ENCODE peak calls at places on chromosomes 4 and X, in ten cellular contexts. One of them, this sample, is unnamed.

GRCh38 chrX:153486163-153486562 is 8.6 kb upstream of the BGN start:
- DNase-seq in fibroblast of villous mesenchyme: no peak
- DNase-seq in lung: no peak
- DNase-seq in IMR-90: no peak
- DNase-seq in CD4-positive, CD25-positive, alpha-beta regulatory T cell: no peak
- DNase-seq in colonic mucosa: no peak
- DNase-seq in upper lobe of right lung: no peak
- DNase-seq in body of pancreas: no peak
- DNase-seq in NT2/D1: no peak
- DNase-seq in psoas muscle: no peak
- DNase-seq in this sample: no peak

GRCh38 chrX:41265615-41266014 is 68.3 kb upstream of the DDX3X start:
- DNase-seq in IMR-90: peak; percentile 69
- DNase-seq in psoas muscle: peak; percentile 61
- DNase-seq in NT2/D1: no peak
- DNase-seq in body of pancreas: no peak
- DNase-seq in colonic mucosa: no peak
- DNase-seq in upper lobe of right lung: no peak
- DNase-seq in CD4-positive, CD25-positive, alpha-beta regulatory T cell: peak; percentile 57
- DNase-seq in fibroblast of villous mesenchyme: peak; percentile 88
- DNase-seq in lung: no peak
- DNase-seq in this sample: no peak

GRCh38 chr4:6727081-6727942 is 11.3 kb downstream of the BLOC1S4 start:
- DNase-seq in colonic mucosa: no peak
- DNase-seq in fibroblast of villous mesenchyme: peak; percentile 46
- DNase-seq in body of pancreas: no peak
- DNase-seq in upper lobe of right lung: no peak
- DNase-seq in lung: no peak
- DNase-seq in psoas muscle: no peak
- DNase-seq in NT2/D1: no peak
- DNase-seq in CD4-positive, CD25-positive, alpha-beta regulatory T cell: no peak
- DNase-seq in IMR-90: no peak
- DNase-seq in this sample: no peak

GRCh38 chr4:186651624-186652023 is 72.0 kb downstream of the FAT1 start:
- DNase-seq in body of pancreas: peak; percentile 94
- DNase-seq in fibroblast of villous mesenchyme: no peak
- DNase-seq in colonic mucosa: no peak
- DNase-seq in IMR-90: no peak
- DNase-seq in psoas muscle: peak; percentile 44
- DNase-seq in CD4-positive, CD25-positive, alpha-beta regulatory T cell: no peak
- DNase-seq in NT2/D1: no peak
- DNase-seq in lung: no peak
- DNase-seq in upper lobe of right lung: no peak
- DNase-seq in this sample: peak; percentile 52

GRCh38 chrX:101191217-101191750 is 28.3 kb upstream of the DRP2 start:
- DNase-seq in lung: no peak
- DNase-seq in colonic mucosa: no peak
- DNase-seq in upper lobe of right lung: peak; percentile 44
- DNase-seq in fibroblast of villous mesenchyme: no peak
- DNase-seq in body of pancreas: peak; percentile 10
- DNase-seq in CD4-positive, CD25-positive, alpha-beta regulatory T cell: no peak
- DNase-seq in NT2/D1: no peak
- DNase-seq in IMR-90: no peak
- DNase-seq in psoas muscle: no peak
- DNase-seq in this sample: peak; percentile 3

GRCh38 chr4:125115941-125116340 is 198.8 kb upstream of the FAT4 start:
- DNase-seq in psoas muscle: no peak
- DNase-seq in upper lobe of right lung: no peak
- DNase-seq in fibroblast of villous mesenchyme: peak; percentile 56
- DNase-seq in colonic mucosa: no peak
- DNase-seq in NT2/D1: no peak
- DNase-seq in lung: no peak
- DNase-seq in IMR-90: peak; percentile 94
- DNase-seq in CD4-positive, CD25-positive, alpha-beta regulatory T cell: no peak
- DNase-seq in body of pancreas: no peak
- DNase-seq in this sample: peak; percentile 84

GRCh38 chrX:23554304-23554703 is 113.0 kb upstream of the PRDX4 start:
- DNase-seq in IMR-90: peak; percentile 50
- DNase-seq in psoas muscle: no peak
- DNase-seq in fibroblast of villous mesenchyme: peak; percentile 38
- DNase-seq in NT2/D1: peak; percentile 11
- DNase-seq in CD4-positive, CD25-positive, alpha-beta regulatory T cell: no peak
- DNase-seq in upper lobe of right lung: no peak
- DNase-seq in lung: no peak
- DNase-seq in colonic mucosa: no peak
- DNase-seq in body of pancreas: no peak
- DNase-seq in this sample: peak; percentile 52

GRCh38 chr4:9943761-9944160 is 77.5 kb downstream of the SLC2A9 start:
- DNase-seq in upper lobe of right lung: no peak
- DNase-seq in lung: no peak
- DNase-seq in CD4-positive, CD25-positive, alpha-beta regulatory T cell: no peak
- DNase-seq in NT2/D1: no peak
- DNase-seq in psoas muscle: no peak
- DNase-seq in IMR-90: no peak
- DNase-seq in colonic mucosa: no peak
- DNase-seq in body of pancreas: no peak
- DNase-seq in fibroblast of villous mesenchyme: no peak
- DNase-seq in this sample: no peak

GRCh38 chrX:73979551-73980131 is 324.3 kb upstream of the ZCCHC13 start:
- DNase-seq in psoas muscle: no peak
- DNase-seq in upper lobe of right lung: no peak
- DNase-seq in IMR-90: no peak
- DNase-seq in CD4-positive, CD25-positive, alpha-beta regulatory T cell: no peak
- DNase-seq in colonic mucosa: no peak
- DNase-seq in NT2/D1: no peak
- DNase-seq in body of pancreas: no peak
- DNase-seq in fibroblast of villous mesenchyme: no peak
- DNase-seq in lung: no peak
- DNase-seq in this sample: no peak

DNA sequence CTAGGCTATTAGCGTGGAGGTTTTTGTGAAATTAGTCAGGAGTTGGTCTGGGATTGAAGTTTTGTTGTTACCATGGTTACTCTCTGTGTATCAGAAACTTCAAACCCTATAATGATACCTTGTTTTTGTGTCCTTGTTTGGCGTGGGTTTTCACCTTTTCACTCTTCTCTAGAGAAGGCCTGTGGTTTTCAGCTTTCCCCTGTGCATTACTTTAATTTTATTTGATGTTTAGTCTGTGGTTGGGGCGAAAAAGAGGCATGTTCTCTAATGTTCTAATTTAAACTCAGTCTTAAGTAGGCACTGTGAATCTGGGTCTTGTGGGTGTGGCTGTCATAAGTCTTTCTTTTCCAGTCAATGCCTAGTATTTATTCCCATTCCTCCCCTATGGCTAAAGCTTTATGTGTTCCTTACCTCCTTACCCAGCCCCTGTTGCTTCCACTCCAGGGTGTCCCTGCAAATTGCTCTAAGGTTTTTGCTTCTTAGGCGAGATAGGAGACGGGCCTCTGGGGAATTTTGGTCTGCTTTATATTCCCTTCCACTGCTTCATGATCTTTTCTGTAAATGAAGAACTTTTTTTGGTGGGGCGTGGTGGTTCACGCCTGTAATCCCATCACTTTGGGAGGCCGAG is 326.3 kb upstream of the ZCCHC13 start:
- DNase-seq in psoas muscle: no peak
- DNase-seq in CD4-positive, CD25-positive, alpha-beta regulatory T cell: peak; percentile 68
- DNase-seq in IMR-90: no peak
- DNase-seq in colonic mucosa: no peak
- DNase-seq in lung: no peak
- DNase-seq in body of pancreas: no peak
- DNase-seq in fibroblast of villous mesenchyme: no peak
- DNase-seq in upper lobe of right lung: no peak
- DNase-seq in NT2/D1: no peak
- DNase-seq in this sample: no peak
- H3K4me3 ChIP-seq in psoas muscle: no peak overlapping the region
- H3K4me3 ChIP-seq in CD4-positive, CD25-positive, alpha-beta regulatory T cell: peak overlapping the region; percentile 37
- H3K4me3 ChIP-seq in IMR-90: no peak overlapping the region
- H3K4me3 ChIP-seq in colonic mucosa: no peak overlapping the region
- H3K4me3 ChIP-seq in lung: no peak overlapping the region
- H3K4me3 ChIP-seq in body of pancreas: no peak overlapping the region
- H3K4me3 ChIP-seq in fibroblast of villous mesenchyme: no peak overlapping the region
- H3K4me3 ChIP-seq in upper lobe of right lung: no peak overlapping the region
- H3K4me3 ChIP-seq in NT2/D1: no peak overlapping the region
- H3K4me3 ChIP-seq in this sample: no peak overlapping the region

GRCh38 chr4:704971-705277 is 708 bp upstream of the PCGF3 start:
- DNase-seq in lung: no peak
- DNase-seq in body of pancreas: no peak
- DNase-seq in fibroblast of villous mesenchyme: no peak
- DNase-seq in upper lobe of right lung: no peak
- DNase-seq in IMR-90: no peak
- DNase-seq in colonic mucosa: no peak
- DNase-seq in CD4-positive, CD25-positive, alpha-beta regulatory T cell: no peak
- DNase-seq in psoas muscle: no peak
- DNase-seq in NT2/D1: no peak
- DNase-seq in this sample: no peak

GRCh38 chr4:703336-704197 is 2.1 kb upstream of the PCGF3 start:
- DNase-seq in lung: no peak
- DNase-seq in fibroblast of villous mesenchyme: no peak
- DNase-seq in psoas muscle: peak; percentile 51
- DNase-seq in body of pancreas: no peak
- DNase-seq in colonic mucosa: no peak
- DNase-seq in CD4-positive, CD25-positive, alpha-beta regulatory T cell: no peak
- DNase-seq in NT2/D1: no peak
- DNase-seq in upper lobe of right lung: no peak
- DNase-seq in IMR-90: no peak
- DNase-seq in this sample: no peak

GRCh38 chr4:702618-703048 is 3.0 kb upstream of the PCGF3 start:
- DNase-seq in colonic mucosa: no peak
- DNase-seq in psoas muscle: peak; percentile 46
- DNase-seq in NT2/D1: no peak
- DNase-seq in fibroblast of villous mesenchyme: no peak
- DNase-seq in CD4-positive, CD25-positive, alpha-beta regulatory T cell: no peak
- DNase-seq in body of pancreas: no peak
- DNase-seq in lung: no peak
- DNase-seq in IMR-90: no peak
- DNase-seq in upper lobe of right lung: no peak
- DNase-seq in this sample: no peak

GRCh38 chr4:705278-706082 is at the start of gene PCGF3:
- DNase-seq in IMR-90: peak; percentile 92
- DNase-seq in colonic mucosa: peak; percentile 98
- DNase-seq in body of pancreas: peak; percentile 97
- DNase-seq in NT2/D1: peak; percentile 87
- DNase-seq in CD4-positive, CD25-positive, alpha-beta regulatory T cell: peak; percentile 93
- DNase-seq in fibroblast of villous mesenchyme: peak; percentile 96
- DNase-seq in upper lobe of right lung: peak; percentile 99
- DNase-seq in psoas muscle: peak; percentile 99
- DNase-seq in lung: peak; percentile 97
- DNase-seq in this sample: peak; percentile 97

DNA sequence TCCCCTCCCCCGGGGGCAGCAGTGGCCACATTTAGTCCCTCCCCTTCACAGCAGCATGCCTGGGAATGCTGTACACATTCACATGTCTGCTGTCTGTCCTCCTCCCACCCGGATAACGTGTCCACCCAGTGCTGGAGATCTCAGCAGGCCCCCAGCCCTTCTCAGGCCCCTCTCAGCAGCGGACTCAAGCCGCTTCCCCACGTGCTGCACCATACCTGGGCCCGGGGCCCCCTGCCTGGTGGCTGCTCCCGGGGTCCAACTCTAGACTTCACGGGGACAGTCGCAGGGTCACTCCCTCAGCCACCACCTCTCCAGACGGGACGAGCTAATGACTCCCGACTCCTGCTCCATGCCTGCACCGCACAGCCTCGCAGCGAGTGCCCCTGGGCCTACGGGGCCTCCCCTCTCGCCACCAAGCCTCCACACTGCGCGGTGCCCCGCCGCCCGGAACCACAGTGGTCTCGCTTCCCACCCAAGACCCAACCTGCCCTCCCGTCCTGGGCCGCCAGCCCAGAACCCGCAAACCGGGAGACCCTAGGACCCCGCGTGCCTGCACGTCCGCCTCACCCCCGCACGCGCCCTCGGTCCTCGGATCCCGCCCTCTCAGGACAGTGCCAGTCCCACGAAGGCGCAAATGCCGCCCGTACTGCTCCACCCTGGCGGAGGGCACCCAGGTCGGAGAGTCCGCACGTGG is 1.3 kb upstream of the PCGF3 start:
- DNase-seq in NT2/D1: no peak
- DNase-seq in colonic mucosa: no peak
- DNase-seq in IMR-90: no peak
- DNase-seq in upper lobe of right lung: no peak
- DNase-seq in CD4-positive, CD25-positive, alpha-beta regulatory T cell: no peak
- DNase-seq in lung: no peak
- DNase-seq in body of pancreas: no peak
- DNase-seq in psoas muscle: no peak
- DNase-seq in fibroblast of villous mesenchyme: no peak
- DNase-seq in this sample: no peak
- H3K4me3 ChIP-seq in NT2/D1: no peak overlapping the region
- H3K4me3 ChIP-seq in colonic mucosa: no peak overlapping the region
- H3K4me3 ChIP-seq in IMR-90: no peak overlapping the region
- H3K4me3 ChIP-seq in upper lobe of right lung: no peak overlapping the region
- H3K4me3 ChIP-seq in CD4-positive, CD25-positive, alpha-beta regulatory T cell: no peak overlapping the region
- H3K4me3 ChIP-seq in lung: no peak overlapping the region
- H3K4me3 ChIP-seq in body of pancreas: no peak overlapping the region
- H3K4me3 ChIP-seq in psoas muscle: no peak overlapping the region
- H3K4me3 ChIP-seq in fibroblast of villous mesenchyme: no peak overlapping the region
- H3K4me3 ChIP-seq in this sample: no peak overlapping the region

GRCh38 chrX:151792505-151792904 is 58.0 kb downstream of the CNGA2 start:
- DNase-seq in fibroblast of villous mesenchyme: no peak
- DNase-seq in psoas muscle: no peak
- DNase-seq in NT2/D1: no peak
- DNase-seq in IMR-90: no peak
- DNase-seq in CD4-positive, CD25-positive, alpha-beta regulatory T cell: no peak
- DNase-seq in upper lobe of right lung: no peak
- DNase-seq in lung: no peak
- DNase-seq in colonic mucosa: no peak
- DNase-seq in body of pancreas: no peak
- DNase-seq in this sample: no peak

GRCh38 chrX:151791961-151792360 is 57.4 kb downstream of the CNGA2 start:
- DNase-seq in upper lobe of right lung: no peak
- DNase-seq in colonic mucosa: no peak
- DNase-seq in CD4-positive, CD25-positive, alpha-beta regulatory T cell: no peak
- DNase-seq in IMR-90: no peak
- DNase-seq in body of pancreas: no peak
- DNase-seq in psoas muscle: no peak
- DNase-seq in fibroblast of villous mesenchyme: no peak
- DNase-seq in NT2/D1: no peak
- DNase-seq in lung: no peak
- DNase-seq in this sample: no peak

GRCh38 chrX:151790421-151791160 is 56.0 kb downstream of the CNGA2 start:
- DNase-seq in psoas muscle: no peak
- DNase-seq in body of pancreas: no peak
- DNase-seq in fibroblast of villous mesenchyme: peak; percentile 33
- DNase-seq in lung: no peak
- DNase-seq in CD4-positive, CD25-positive, alpha-beta regulatory T cell: no peak
- DNase-seq in upper lobe of right lung: no peak
- DNase-seq in colonic mucosa: no peak
- DNase-seq in NT2/D1: no peak
- DNase-seq in IMR-90: no peak
- DNase-seq in this sample: no peak

GRCh38 chrX:151793886-151794285 is 59.3 kb downstream of the CNGA2 start:
- DNase-seq in psoas muscle: no peak
- DNase-seq in upper lobe of right lung: no peak
- DNase-seq in CD4-positive, CD25-positive, alpha-beta regulatory T cell: no peak
- DNase-seq in body of pancreas: no peak
- DNase-seq in IMR-90: no peak
- DNase-seq in fibroblast of villous mesenchyme: no peak
- DNase-seq in lung: no peak
- DNase-seq in NT2/D1: no peak
- DNase-seq in colonic mucosa: no peak
- DNase-seq in this sample: no peak

DNA sequence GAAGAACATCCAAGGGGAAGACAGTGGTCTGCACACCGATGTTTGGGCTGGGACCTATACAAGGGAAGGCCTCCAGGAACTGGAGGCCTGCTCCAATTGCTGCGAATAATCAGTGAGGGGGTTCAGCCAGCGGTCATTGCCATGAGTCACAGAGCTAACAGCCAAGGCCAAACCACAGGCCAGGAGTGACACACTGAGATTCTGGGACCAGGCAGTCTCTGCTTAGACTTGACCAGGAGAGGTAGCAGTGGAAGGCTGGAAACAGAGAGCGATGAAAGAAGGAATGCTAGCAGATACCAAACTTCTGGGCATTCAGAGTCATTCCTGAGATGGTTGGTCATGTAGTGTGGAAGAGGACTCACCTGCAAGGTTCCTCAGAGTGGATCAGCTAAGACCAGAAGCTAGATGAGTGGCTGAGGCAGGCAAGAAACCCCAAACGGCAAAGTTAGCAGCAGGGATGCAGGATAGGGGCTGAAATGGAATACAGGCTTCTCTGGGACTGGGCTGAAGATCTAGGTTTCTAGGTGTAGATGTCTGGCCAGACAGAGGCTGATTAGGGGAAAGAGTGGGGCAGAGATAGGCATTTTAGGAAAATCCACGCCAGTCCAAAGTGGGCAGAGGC is 54.7 kb downstream of the CNGA2 start:
- DNase-seq in body of pancreas: peak; percentile 19
- DNase-seq in colonic mucosa: peak; percentile 25
- DNase-seq in psoas muscle: peak; percentile 77
- DNase-seq in fibroblast of villous mesenchyme: peak; percentile 61
- DNase-seq in upper lobe of right lung: no peak
- DNase-seq in lung: no peak
- DNase-seq in NT2/D1: no peak
- DNase-seq in IMR-90: peak; percentile 45
- DNase-seq in CD4-positive, CD25-positive, alpha-beta regulatory T cell: no peak
- DNase-seq in this sample: no peak
- H3K4me3 ChIP-seq in body of pancreas: no peak overlapping the region
- H3K4me3 ChIP-seq in colonic mucosa: no peak overlapping the region
- H3K4me3 ChIP-seq in psoas muscle: no peak overlapping the region
- H3K4me3 ChIP-seq in fibroblast of villous mesenchyme: no peak overlapping the region
- H3K4me3 ChIP-seq in upper lobe of right lung: no peak overlapping the region
- H3K4me3 ChIP-seq in lung: no peak overlapping the region
- H3K4me3 ChIP-seq in NT2/D1: no peak overlapping the region
- H3K4me3 ChIP-seq in IMR-90: no peak overlapping the region
- H3K4me3 ChIP-seq in CD4-positive, CD25-positive, alpha-beta regulatory T cell: no peak overlapping the region
- H3K4me3 ChIP-seq in this sample: no peak overlapping the region

GRCh38 chr4:116515959-116516358 is 569.4 kb downstream of the TRAM1L1 start:
- DNase-seq in CD4-positive, CD25-positive, alpha-beta regulatory T cell: no peak
- DNase-seq in body of pancreas: peak; percentile 43
- DNase-seq in IMR-90: no peak
- DNase-seq in NT2/D1: no peak
- DNase-seq in lung: peak; percentile 52
- DNase-seq in psoas muscle: no peak
- DNase-seq in fibroblast of villous mesenchyme: no peak
- DNase-seq in upper lobe of right lung: no peak
- DNase-seq in colonic mucosa: no peak
- DNase-seq in this sample: peak; percentile 11

GRCh38 chr4:116516711-116517110 is 568.7 kb downstream of the TRAM1L1 start:
- DNase-seq in NT2/D1: no peak
- DNase-seq in lung: no peak
- DNase-seq in colonic mucosa: no peak
- DNase-seq in psoas muscle: no peak
- DNase-seq in body of pancreas: no peak
- DNase-seq in IMR-90: no peak
- DNase-seq in CD4-positive, CD25-positive, alpha-beta regulatory T cell: no peak
- DNase-seq in upper lobe of right lung: no peak
- DNase-seq in fibroblast of villous mesenchyme: no peak
- DNase-seq in this sample: no peak

GRCh38 chr4:116522922-116523321 is 562.5 kb downstream of the TRAM1L1 start:
- DNase-seq in CD4-positive, CD25-positive, alpha-beta regulatory T cell: no peak
- DNase-seq in fibroblast of villous mesenchyme: no peak
- DNase-seq in upper lobe of right lung: no peak
- DNase-seq in psoas muscle: no peak
- DNase-seq in lung: no peak
- DNase-seq in colonic mucosa: no peak
- DNase-seq in body of pancreas: no peak
- DNase-seq in NT2/D1: no peak
- DNase-seq in IMR-90: no peak
- DNase-seq in this sample: no peak

GRCh38 chr4:116520886-116521285 is 564.5 kb downstream of the TRAM1L1 start:
- DNase-seq in body of pancreas: no peak
- DNase-seq in lung: no peak
- DNase-seq in colonic mucosa: no peak
- DNase-seq in fibroblast of villous mesenchyme: no peak
- DNase-seq in upper lobe of right lung: no peak
- DNase-seq in IMR-90: no peak
- DNase-seq in psoas muscle: no peak
- DNase-seq in NT2/D1: no peak
- DNase-seq in CD4-positive, CD25-positive, alpha-beta regulatory T cell: no peak
- DNase-seq in this sample: no peak
- H3K4me3 ChIP-seq in body of pancreas: no peak overlapping the region
- H3K4me3 ChIP-seq in lung: no peak overlapping the region
- H3K4me3 ChIP-seq in colonic mucosa: no peak overlapping the region
- H3K4me3 ChIP-seq in fibroblast of villous mesenchyme: no peak overlapping the region
- H3K4me3 ChIP-seq in upper lobe of right lung: no peak overlapping the region
- H3K4me3 ChIP-seq in IMR-90: no peak overlapping the region
- H3K4me3 ChIP-seq in psoas muscle: no peak overlapping the region
- H3K4me3 ChIP-seq in NT2/D1: no peak overlapping the region
- H3K4me3 ChIP-seq in CD4-positive, CD25-positive, alpha-beta regulatory T cell: no peak overlapping the region
- H3K4me3 ChIP-seq in this sample: no peak overlapping the region

This sample was measured in epithelial cell of esophagus.